ENCODE peak calls at places on chromosomes 2 and 18, in five cellular contexts. E is hepatocyte, W is mammary epithelial cell, M is astrocyte, G is neural progenitor cell. L is an unnamed sample. For H3K9me3, the result is how much of the 10 kb centered on the place peaks cover.

GRCh38 chr2:136209540-136210264 is 91.8 kb upstream of the CXCR4 start:
- DNase-seq in G (no peak), M (no peak), E (no peak), W (no peak), L (no peak)

GRCh38 chr2:196939381-196939780 is 12.9 kb upstream of the PGAP1 start:
- DNase-seq in W (peak), G (no peak), E (no peak), M (peak), L (no peak)

GRCh38 chr18:31646332-31646822 is 38.0 kb downstream of the B4GALT6 start:
- DNase-seq in M (no peak), E (no peak), G (no peak), W (no peak), L (no peak)

GRCh38 chr2:219433666-219434467 is 776 bp upstream of the SPEG start:
- DNase-seq in W (no peak), E (no peak), M (peak), G (peak), L (no peak)

GRCh38 chr2:11697103-11697871 is 27.3 kb upstream of the NTSR2 start:
- DNase-seq in W (peak), M (peak), E (peak), G (peak), L (no peak)

GRCh38 chr18:49135871-49136270 is 185.1 kb upstream of the SMAD7 start:
- DNase-seq in G (no peak), W (peak), E (peak), M (peak), L (no peak)

GRCh38 chr18:69996417-69996816 is 48.7 kb upstream of the CD226 start:
- DNase-seq in M (no peak), G (no peak), E (no peak), W (no peak), L (no peak)

GRCh38 chr2:75503048-75503607 is 57.6 kb downstream of the EVA1A start:
- DNase-seq in M (peak), G (no peak), W (peak), E (no peak), L (no peak)

GRCh38 chr2:12008425-12009061 is 262.1 kb downstream of the LPIN1 start:
- DNase-seq in M (peak), G (no peak), E (no peak), W (peak), L (no peak)

GRCh38 chr2:196263181-196263747 is 91.9 kb upstream of the STK17B start:
- DNase-seq in W (peak), E (no peak), G (no peak), M (peak), L (peak)

GRCh38 chr2:222594679-222595078 is 61.2 kb downstream of the FARSB start:
- DNase-seq in W (peak), M (peak), G (no peak), E (peak), L (no peak)

GRCh38 chr2:185782223-185782769 is 43.7 kb downstream of the FSIP2 start:
- DNase-seq in M (no peak), W (no peak), G (no peak), E (peak), L (no peak)

GRCh38 chr2:11030909-11031308 is 119.2 kb downstream of the KCNF1 start:
- DNase-seq in G (no peak), W (no peak), E (no peak), M (no peak), L (no peak)

DNA sequence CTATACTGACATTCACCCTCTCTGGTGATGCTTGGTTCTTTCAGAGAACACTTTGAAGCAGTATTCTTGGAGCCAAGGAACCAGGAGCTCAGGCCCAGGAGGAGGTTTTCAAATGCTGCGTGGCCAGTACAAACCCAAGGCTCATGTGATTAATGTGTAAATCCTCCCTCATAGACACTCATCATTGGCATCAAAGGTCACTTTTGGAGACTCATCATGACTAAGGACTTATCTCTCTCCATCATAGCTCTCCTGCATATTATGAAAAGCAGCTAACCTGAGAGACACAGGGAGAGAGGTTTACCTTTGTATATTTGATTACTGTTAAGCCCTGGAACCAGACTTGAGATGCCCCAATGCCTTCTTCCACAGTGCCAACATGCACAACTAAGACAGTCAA is 115.3 kb upstream of the SRD5A2 start:
- DNase-seq in G (no peak), W (peak), E (no peak), M (no peak), L (no peak)
- H3K9me3 ChIP-seq in G (under half), W (under half), E (under half), M (under half), L (under half)

DNA sequence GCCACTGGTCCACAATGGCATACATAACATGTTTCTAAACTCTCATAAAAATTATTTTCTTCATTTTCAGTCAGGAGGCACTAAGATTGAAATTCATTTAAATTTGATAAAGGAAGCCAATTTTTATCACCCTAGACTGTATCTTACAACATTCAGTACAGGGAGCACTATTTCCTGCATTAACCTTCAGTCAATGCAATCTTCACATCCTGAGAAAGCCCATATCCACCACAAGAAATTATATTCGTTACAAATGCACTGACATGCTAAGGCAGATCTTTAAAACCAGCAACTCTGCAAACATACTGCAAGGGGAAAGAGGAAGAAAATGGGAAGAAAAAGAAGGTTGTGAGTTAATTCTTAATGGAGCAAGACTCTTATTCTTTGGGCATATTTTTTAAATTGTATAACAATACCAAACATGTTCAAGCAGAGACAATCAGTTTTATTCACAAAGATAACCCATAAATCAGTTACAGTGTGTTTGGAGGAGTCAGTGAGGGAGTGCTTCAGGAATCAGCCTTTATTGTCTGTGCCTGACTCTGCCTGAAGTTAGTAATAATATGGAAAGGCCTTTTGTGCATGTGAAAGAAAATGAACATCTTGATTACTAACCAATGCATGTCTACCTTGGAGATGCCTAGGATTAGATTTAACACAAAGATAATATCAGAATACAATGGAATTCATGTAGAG is 370.1 kb downstream of the FBXO15 start:
- DNase-seq in G (no peak), W (peak), E (no peak), M (no peak), L (no peak)
- H2AFZ ChIP-seq in G (no peak), W (no peak), E (no peak), M (no peak), L (peak)

GRCh38 chr2:232485757-232486557 is 1.7 kb downstream of the ECEL1 start:
- DNase-seq in G (peak), W (no peak), E (no peak), M (no peak), L (no peak)
- TF ChIP-seq EZH2 in G (peak), W (no peak), E (peak), M (peak), L (peak)

GRCh38 chr2:39356922-39357639 is 80.0 kb downstream of the MAP4K3 start:
- DNase-seq in M (no peak), W (no peak), G (no peak), E (no peak), L (no peak)

GRCh38 chr2:39361511-39361910 is 75.6 kb downstream of the MAP4K3 start:
- DNase-seq in E (no peak), M (no peak), W (no peak), G (no peak), L (no peak)

GRCh38 chr2:39362595-39362994 is 74.5 kb downstream of the MAP4K3 start:
- DNase-seq in G (no peak), W (no peak), E (no peak), M (no peak), L (no peak)

DNA sequence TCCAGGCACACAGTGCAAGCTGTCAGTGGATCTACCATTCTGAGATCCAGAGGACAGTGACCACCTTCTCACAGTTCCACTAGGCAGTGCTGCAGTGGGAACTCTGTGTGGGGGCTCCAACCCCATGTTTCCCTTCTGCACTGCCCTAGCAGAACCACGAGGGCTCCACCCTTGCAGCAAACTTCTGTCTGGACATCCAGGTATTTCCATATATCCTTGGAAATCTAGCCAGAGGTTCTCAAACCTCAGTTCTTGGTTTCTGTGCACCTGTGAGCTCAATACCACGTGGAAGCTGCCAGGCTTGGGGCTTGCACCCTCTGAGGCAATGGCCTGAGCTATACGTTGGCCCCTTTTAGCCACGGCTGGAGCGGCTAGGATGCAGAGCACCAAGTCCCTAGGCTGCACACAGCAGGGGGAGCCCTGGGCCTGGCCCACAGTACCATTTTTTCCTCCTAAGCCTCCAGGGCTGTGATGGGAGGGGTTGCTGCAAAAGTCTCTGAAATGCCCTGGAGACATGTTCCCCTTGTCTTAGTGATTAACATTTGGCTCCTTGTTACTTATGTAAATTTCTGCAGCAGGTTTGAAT is 77.5 kb downstream of the MAP4K3 start:
- DNase-seq in M (no peak), E (no peak), G (no peak), W (no peak), L (no peak)
- H3K9me3 ChIP-seq in M (under half), E (under half), G (under half), W (under half), L (under half)